ENCODE peak calls at places on chromosomes 5 and 9, in six cellular contexts. U is stimulated activated CD4-positive, alpha-beta T cell treated with anti-CD3 and anti-CD28 coated beads, Interleukin-15, amount 100 ng/mL, for 24 hours; X is H9; F is stimulated activated CD8-positive, alpha-beta memory T cell treated with anti-CD3 and anti-CD28 coated beads, Interleukin-7, amount 100 ng/mL, for 1 hour; T is naive B cell; C is OCI-M1. G is an unnamed sample.
A peak's percentile ranks its signal among the peaks of the same experiment; 100 is the strongest.

GRCh38 chr5:136242611-136243010 is 49.6 kb upstream of the SMIM32 start:
- DNase-seq in U (no peak), X (no peak), F (no peak), T (no peak), C (no peak), G (no peak)

GRCh38 chr5:107251151-107251550 is 419.6 kb downstream of the EFNA5 start:
- DNase-seq in U (no peak), X (no peak), F (no peak), T (no peak), C (no peak), G (no peak)

GRCh38 chr5:9156282-9156681 is 389.6 kb downstream of the SEMA5A start:
- DNase-seq in U (peak; percentile 4), X (peak; percentile 69), F (no peak), T (no peak), C (peak; percentile 20), G (peak; percentile 20)

GRCh38 chr5:56496581-56497063 is 263.5 kb upstream of the ANKRD55 start:
- DNase-seq in U (no peak), X (no peak), F (no peak), T (no peak), C (peak; percentile 13), G (no peak)

GRCh38 chr9:112819635-112820496 is 69.3 kb downstream of the SNX30 start:
- DNase-seq in U (peak; percentile 5), X (peak; percentile 46), F (no peak), T (peak; percentile 31), C (peak; percentile 52), G (peak; percentile 39)

GRCh38 chr9:107213080-107213479 is 70.0 kb upstream of the RAD23B start:
- DNase-seq in U (no peak), X (no peak), F (no peak), T (no peak), C (no peak), G (no peak)

GRCh38 chr9:16150501-16150900 is 597.7 kb downstream of the CCDC171 start:
- DNase-seq in U (no peak), X (no peak), F (no peak), T (no peak), C (no peak), G (no peak)

GRCh38 chr9:638152-638551 is 203.3 kb upstream of the DMRT1 start:
- DNase-seq in U (no peak), X (no peak), F (no peak), T (no peak), C (no peak), G (no peak)

GRCh38 chr5:127492854-127493738 is 24.3 kb upstream of the PRRC1 start:
- DNase-seq in U (no peak), X (no peak), F (no peak), T (peak; percentile 39), C (peak; percentile 25), G (peak; percentile 31)

GRCh38 chr5:112586596-112587062 is 151.1 kb upstream of the APC start:
- DNase-seq in U (no peak), X (peak; percentile 51), F (no peak), T (peak; percentile 24), C (peak; percentile 81), G (no peak)

GRCh38 chr9:122948313-122948712 is 7.5 kb downstream of the RABGAP1 start:
- DNase-seq in U (no peak), X (no peak), F (no peak), T (no peak), C (no peak), G (no peak)

GRCh38 chr9:105238302-105238701 is 6.1 kb upstream of the SLC44A1 start:
- DNase-seq in U (no peak), X (no peak), F (no peak), T (no peak), C (no peak), G (no peak)

GRCh38 chr9:16687678-16688369 is 182.6 kb downstream of the BNC2 start:
- DNase-seq in U (no peak), X (no peak), F (no peak), T (no peak), C (no peak), G (no peak)

GRCh38 chr9:136764301-136764891 is at the start of gene LCN15:
- DNase-seq in U (no peak), X (peak; percentile 36), F (no peak), T (no peak), C (no peak), G (peak; percentile 4)

GRCh38 chr9:38619556-38620447 is 594 bp downstream of the ANKRD18A start:
- DNase-seq in U (peak; percentile 51), X (peak; percentile 48), F (no peak), T (no peak), C (no peak), G (no peak)

GRCh38 chr5:93130623-93131022 is 450.4 kb downstream of the NR2F1-AS1 start:
- DNase-seq in U (no peak), X (no peak), F (no peak), T (no peak), C (no peak), G (no peak)

GRCh38 chr9:13088734-13089427 is 190.6 kb downstream of the MPDZ start:
- DNase-seq in U (no peak), X (peak; percentile 45), F (no peak), T (no peak), C (peak; percentile 99), G (peak; percentile 63)

GRCh38 chr5:126383246-126383645 is 40.0 kb upstream of the GRAMD2B start:
- DNase-seq in U (no peak), X (no peak), F (no peak), T (no peak), C (no peak), G (no peak)

GRCh38 chr9:129415954-129416651 is 204.8 kb downstream of the C9orf50 start:
- DNase-seq in U (no peak), X (no peak), F (no peak), T (no peak), C (no peak), G (no peak)

GRCh38 chr9:20405086-20405485 is 217.2 kb downstream of the MLLT3 start:
- DNase-seq in U (no peak), X (no peak), F (no peak), T (no peak), C (no peak), G (no peak)

GRCh38 chr9:120478208-120478607 is 101.8 kb downstream of the CDK5RAP2 start:
- DNase-seq in U (no peak), X (no peak), F (no peak), T (no peak), C (no peak), G (no peak)

GRCh38 chr5:76388236-76388635 is 14.8 kb upstream of the IQGAP2 start:
- DNase-seq in U (no peak), X (no peak), F (no peak), T (no peak), C (no peak), G (no peak)

G was measured in GM20000.